ENCODE peak calls at places on chromosomes 1 and 21, in nine cellular contexts. P is colonic mucosa, T is IMR-90, U is brain microvascular endothelial cell, B is endodermal cell, Y is A549, Z is progenitor cell of endocrine pancreas, N is bronchial epithelial cell, D is endothelial cell. M is an unnamed sample.

GRCh38 chr1:209319057-209319432 is 264.5 kb upstream of the CAMK1G start:
- DNase-seq in P (no peak), T (no peak), U (no peak), B (no peak), Y (no peak), Z (no peak), N (no peak), D (no peak), M (no peak)

GRCh38 chr1:154304664-154305337 is 16.1 kb upstream of the AQP10 start:
- DNase-seq in P (no peak), T (no peak), U (no peak), B (no peak), Y (no peak), Z (no peak), N (peak), D (no peak), M (no peak)

GRCh38 chr1:25797939-25798338 is 2.1 kb upstream of the SELENON start:
- DNase-seq in P (no peak), T (no peak), U (no peak), B (peak), Y (peak), Z (no peak), N (peak), D (peak), M (no peak)

GRCh38 chr21:41908829-41909228 is 29.7 kb upstream of the PRDM15 start:
- DNase-seq in P (no peak), T (no peak), U (no peak), B (no peak), Y (no peak), Z (no peak), N (no peak), D (no peak), M (no peak)

GRCh38 chr21:25456672-25457071 is 150.6 kb downstream of the MRPL39 start:
- DNase-seq in P (no peak), T (peak), U (peak), B (no peak), Y (no peak), Z (no peak), N (peak), D (no peak), M (no peak)

GRCh38 chr1:27778022-27778421 is 5.0 kb downstream of the STX12 start:
- DNase-seq in P (no peak), T (no peak), U (no peak), B (no peak), Y (no peak), Z (no peak), N (no peak), D (no peak), M (no peak)

GRCh38 chr1:236501093-236501492 is 22.7 kb upstream of the LGALS8 start:
- DNase-seq in P (no peak), T (no peak), U (no peak), B (no peak), Y (no peak), Z (no peak), N (no peak), D (no peak), M (no peak)

GRCh38 chr1:82718719-82719419 is 918.1 kb downstream of the ADGRL2 start:
- DNase-seq in P (no peak), T (no peak), U (no peak), B (no peak), Y (no peak), Z (no peak), N (no peak), D (no peak), M (no peak)

GRCh38 chr1:224317383-224318045 is 12.5 kb downstream of the NVL start:
- DNase-seq in P (no peak), T (no peak), U (no peak), B (no peak), Y (no peak), Z (no peak), N (no peak), D (no peak), M (no peak)

GRCh38 chr1:221887091-221887746 is 145.3 kb upstream of the DUSP10 start:
- DNase-seq in P (peak), T (peak), U (peak), B (peak), Y (peak), Z (no peak), N (peak), D (no peak), M (no peak)

GRCh38 chr1:87867631-87868030 is 539.0 kb downstream of the LMO4 start:
- DNase-seq in P (no peak), T (peak), U (no peak), B (no peak), Y (no peak), Z (no peak), N (peak), D (no peak), M (no peak)

GRCh38 chr1:223515416-223515815 is 122.2 kb downstream of the CCDC185 start:
- DNase-seq in P (no peak), T (no peak), U (no peak), B (no peak), Y (no peak), Z (no peak), N (no peak), D (no peak), M (no peak)

GRCh38 chr1:220300442-220301121 is 28.3 kb upstream of the RAB3GAP2 start:
- DNase-seq in P (peak), T (peak), U (peak), B (peak), Y (no peak), Z (no peak), N (peak), D (peak), M (peak)

GRCh38 chr1:200223207-200223606 is 186.6 kb downstream of the ZNF281 start:
- DNase-seq in P (no peak), T (no peak), U (no peak), B (no peak), Y (no peak), Z (no peak), N (no peak), D (no peak), M (no peak)

GRCh38 chr1:151513626-151514101 is 2.5 kb downstream of the CGN start:
- DNase-seq in P (peak), T (peak), U (no peak), B (peak), Y (no peak), Z (peak), N (peak), D (no peak), M (no peak)

GRCh38 chr1:108199781-108200626 is at the start of gene SLC25A24:
- DNase-seq in P (peak), T (peak), U (peak), B (peak), Y (peak), Z (peak), N (peak), D (peak), M (peak)

GRCh38 chr1:53835491-53835890 is 2.6 kb downstream of the NDC1 start:
- DNase-seq in P (no peak), T (peak), U (peak), B (no peak), Y (no peak), Z (no peak), N (no peak), D (no peak), M (no peak)

GRCh38 chr1:53838654-53838974 is 518 bp upstream of the NDC1 start:
- DNase-seq in P (no peak), T (no peak), U (no peak), B (no peak), Y (no peak), Z (no peak), N (no peak), D (no peak), M (no peak)

GRCh38 chr1:53842347-53842746 is 4.3 kb upstream of the NDC1 start:
- DNase-seq in P (no peak), T (no peak), U (no peak), B (no peak), Y (no peak), Z (no peak), N (no peak), D (no peak), M (no peak)

GRCh38 chr1:53834776-53835175 is 3.3 kb downstream of the NDC1 start:
- DNase-seq in P (no peak), T (no peak), U (no peak), B (no peak), Y (no peak), Z (no peak), N (no peak), D (no peak), M (no peak)

GRCh38 chr1:53837924-53838653 is at the start of gene NDC1:
- DNase-seq in P (peak), T (peak), U (peak), B (peak), Y (peak), Z (peak), N (peak), D (peak), M (peak)
- TF ChIP-seq CTCF in P (no peak), T (peak), U (peak), B (peak), Y (no peak), Z (peak), N (peak), D (no peak), M (no peak)

GRCh38 chr1:81304187-81304586 is 496.5 kb upstream of the ADGRL2 start:
- DNase-seq in P (no peak), T (peak), U (peak), B (no peak), Y (peak), Z (no peak), N (peak), D (no peak), M (no peak)

GRCh38 chr1:81305997-81306452 is 494.7 kb upstream of the ADGRL2 start:
- DNase-seq in P (peak), T (peak), U (peak), B (peak), Y (peak), Z (no peak), N (peak), D (no peak), M (peak)
- TF ChIP-seq CTCF in P (peak), T (peak), U (peak), B (peak), Y (peak), Z (peak), N (peak), D (no peak), M (no peak)

DNA sequence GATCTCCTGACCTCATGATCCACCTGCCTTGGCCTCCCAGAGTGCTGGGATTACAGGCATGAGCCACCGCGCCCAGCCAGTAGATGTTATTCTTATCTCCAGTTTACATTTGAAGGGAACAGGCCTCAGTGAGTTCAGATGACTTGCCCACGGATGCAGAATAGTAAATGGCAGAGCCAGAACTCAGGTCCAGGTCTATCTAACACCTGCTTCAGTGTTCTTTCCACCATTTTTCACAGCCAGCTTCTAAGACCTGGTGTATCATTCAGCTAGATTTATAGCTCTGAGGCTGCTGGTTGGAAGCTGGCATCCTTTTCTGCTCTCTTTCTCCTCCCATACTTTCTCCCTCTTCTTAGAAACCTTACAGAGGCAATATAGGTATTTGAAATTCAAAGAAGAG is 10.8 kb downstream of the FABP3 start:
- DNase-seq in P (no peak), T (no peak), U (no peak), B (no peak), Y (no peak), Z (no peak), N (no peak), D (no peak), M (no peak)
- TF ChIP-seq CTCF in P (no peak), T (no peak), U (no peak), B (no peak), Y (no peak), Z (no peak), N (no peak), D (no peak), M (no peak)

GRCh38 chr1:3069491-3070303 is 694 bp downstream of the PRDM16 start:
- DNase-seq in P (peak), T (peak), U (peak), B (peak), Y (peak), Z (peak), N (peak), D (peak), M (peak)
- TF ChIP-seq CTCF in P (no peak), T (peak), U (peak), B (peak), Y (peak), Z (peak), N (peak), D (no peak), M (peak)

GRCh38 chr1:8033322-8033721 is 7.2 kb upstream of the ERRFI1 start:
- DNase-seq in P (no peak), T (no peak), U (no peak), B (no peak), Y (no peak), Z (no peak), N (no peak), D (no peak), M (no peak)

GRCh38 chr1:8027748-8028631 is 1.9 kb upstream of the ERRFI1 start:
- DNase-seq in P (peak), T (peak), U (peak), B (no peak), Y (no peak), Z (no peak), N (peak), D (no peak), M (no peak)

GRCh38 chr1:8035289-8035688 is 9.2 kb upstream of the ERRFI1 start:
- DNase-seq in P (no peak), T (no peak), U (no peak), B (no peak), Y (no peak), Z (no peak), N (no peak), D (no peak), M (no peak)

GRCh38 chr1:8032351-8032750 is 6.2 kb upstream of the ERRFI1 start:
- DNase-seq in P (no peak), T (peak), U (no peak), B (no peak), Y (no peak), Z (no peak), N (no peak), D (no peak), M (no peak)

GRCh38 chr1:8031176-8031785 is 5.2 kb upstream of the ERRFI1 start:
- DNase-seq in P (no peak), T (peak), U (no peak), B (no peak), Y (no peak), Z (no peak), N (no peak), D (no peak), M (no peak)
- TF ChIP-seq CTCF in P (peak), T (peak), U (peak), B (peak), Y (peak), Z (peak), N (peak), D (peak), M (peak)

DNA sequence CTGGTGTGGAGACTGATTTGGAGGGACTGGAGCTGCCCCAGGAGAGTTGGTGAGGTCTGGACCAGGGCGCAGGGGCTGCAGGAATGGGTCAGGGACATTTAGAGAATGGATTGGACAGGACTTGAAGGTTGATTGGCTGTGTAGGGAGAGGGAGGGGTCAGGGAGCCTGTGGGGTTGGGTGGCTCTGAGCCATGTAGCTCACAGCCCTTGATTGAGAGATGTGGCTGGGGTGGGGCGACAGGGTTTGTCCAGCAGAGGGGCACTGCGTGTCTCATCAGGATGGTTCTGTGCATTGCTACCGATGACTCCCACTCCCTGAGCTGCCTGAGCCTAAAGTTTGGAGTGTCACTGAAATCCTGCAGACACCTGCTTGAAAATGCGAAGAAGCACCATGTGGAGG is 12.1 kb downstream of the AZIN2 start:
- DNase-seq in P (no peak), T (no peak), U (no peak), B (peak), Y (no peak), Z (no peak), N (no peak), D (no peak), M (no peak)
- TF ChIP-seq CTCF in P (no peak), T (peak), U (peak), B (peak), Y (no peak), Z (no peak), N (no peak), D (no peak), M (no peak)

GRCh38 chr1:180178511-180179161 is 24.0 kb downstream of the QSOX1 start:
- DNase-seq in P (peak), T (peak), U (peak), B (peak), Y (peak), Z (peak), N (peak), D (peak), M (no peak)
- TF ChIP-seq CTCF in P (peak), T (peak), U (peak), B (peak), Y (peak), Z (peak), N (peak), D (peak), M (peak)

DNA sequence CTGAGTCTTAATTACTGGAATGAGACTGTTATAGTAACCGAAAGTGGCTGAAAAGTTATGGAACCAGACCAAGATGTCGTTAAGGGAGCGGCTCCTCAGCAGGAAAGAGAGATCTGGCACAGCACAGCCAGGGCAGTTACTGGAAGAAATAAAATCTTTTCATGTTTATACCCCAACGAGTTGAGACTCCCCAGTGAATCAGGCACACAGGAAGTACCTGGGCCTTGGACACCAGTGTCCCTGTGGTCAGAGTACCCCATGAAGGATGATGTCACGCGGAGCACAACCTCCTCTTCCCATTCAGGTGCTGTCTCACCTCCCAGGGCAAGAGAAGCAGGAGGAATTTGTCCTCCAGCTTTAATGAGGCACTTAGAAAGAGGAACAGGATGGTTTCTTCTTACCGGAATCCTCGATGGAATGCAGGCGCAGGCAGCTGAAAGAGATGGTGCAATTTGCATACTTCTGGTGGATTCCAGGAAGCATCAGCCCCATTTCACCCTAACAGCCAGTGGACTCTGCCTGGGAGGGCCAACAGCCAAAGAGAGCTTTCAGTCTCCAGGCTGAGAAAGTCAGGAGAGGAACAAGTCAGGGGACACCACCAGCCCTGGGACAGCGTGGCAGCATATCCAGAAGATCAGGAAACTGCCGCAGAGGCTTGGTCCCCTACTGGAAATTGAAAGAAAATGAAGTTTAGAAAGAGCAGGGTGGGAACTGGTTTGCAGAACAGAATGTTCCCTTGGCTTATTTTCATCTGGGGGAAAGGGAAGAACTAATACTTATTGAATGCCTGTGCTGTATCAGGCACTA is 35.9 kb upstream of the CTTNBP2NL start:
- DNase-seq in P (peak), T (peak), U (peak), B (peak), Y (no peak), Z (no peak), N (peak), D (peak), M (no peak)
- TF ChIP-seq CTCF in P (no peak), T (no peak), U (no peak), B (no peak), Y (no peak), Z (no peak), N (no peak), D (no peak), M (no peak)

M was measured in mesothelial cell of epicardium.